ENCODE peak calls at places on chromosomes 4 and X, in eight cellular contexts. One of them, this sample, is unnamed.

GRCh38 chr4:19735012-19735411 is 516.7 kb upstream of the SLIT2 start:
- DNase-seq in BJ: no peak
- DNase-seq in LNCaP clone FGC: no peak
- DNase-seq in HepG2: no peak
- DNase-seq in astrocyte of the spinal cord: no peak
- DNase-seq in brain microvascular endothelial cell: no peak
- DNase-seq in fibroblast of lung: no peak
- DNase-seq in CD8-positive, alpha-beta T cell: no peak
- DNase-seq in this sample: no peak

GRCh38 chr4:40086421-40086820 is 29.8 kb downstream of the N4BP2 start:
- DNase-seq in BJ: no peak
- DNase-seq in LNCaP clone FGC: no peak
- DNase-seq in astrocyte of the spinal cord: no peak
- DNase-seq in brain microvascular endothelial cell: no peak
- DNase-seq in fibroblast of lung: no peak
- DNase-seq in CD8-positive, alpha-beta T cell: no peak
- DNase-seq in HepG2: no peak
- DNase-seq in this sample: no peak

GRCh38 chr4:149884046-149884445 is 68.4 kb upstream of the IQCM start:
- DNase-seq in astrocyte of the spinal cord: no peak
- DNase-seq in BJ: no peak
- DNase-seq in CD8-positive, alpha-beta T cell: no peak
- DNase-seq in LNCaP clone FGC: no peak
- DNase-seq in brain microvascular endothelial cell: no peak
- DNase-seq in HepG2: no peak
- DNase-seq in fibroblast of lung: peak; percentile 37
- DNase-seq in this sample: no peak

GRCh38 chr4:153465583-153465921 is 608 bp upstream of the TMEM131L start:
- DNase-seq in brain microvascular endothelial cell: peak; percentile 70
- DNase-seq in HepG2: peak; percentile 37
- DNase-seq in LNCaP clone FGC: no peak
- DNase-seq in CD8-positive, alpha-beta T cell: peak; percentile 32
- DNase-seq in astrocyte of the spinal cord: peak; percentile 60
- DNase-seq in fibroblast of lung: peak; percentile 59
- DNase-seq in BJ: no peak
- DNase-seq in this sample: no peak

GRCh38 chrX:107674480-107675364 is 46.4 kb downstream of the PRPS1 start:
- DNase-seq in BJ: no peak
- DNase-seq in HepG2: no peak
- DNase-seq in fibroblast of lung: peak; percentile 25
- DNase-seq in astrocyte of the spinal cord: peak; percentile 86
- DNase-seq in CD8-positive, alpha-beta T cell: peak; percentile 44
- DNase-seq in LNCaP clone FGC: no peak
- DNase-seq in brain microvascular endothelial cell: peak; percentile 79
- DNase-seq in this sample: no peak

GRCh38 chr4:41346306-41347061 is 89.8 kb downstream of the UCHL1 start:
- DNase-seq in fibroblast of lung: no peak
- DNase-seq in HepG2: no peak
- DNase-seq in CD8-positive, alpha-beta T cell: no peak
- DNase-seq in BJ: peak; percentile 80
- DNase-seq in LNCaP clone FGC: no peak
- DNase-seq in astrocyte of the spinal cord: no peak
- DNase-seq in brain microvascular endothelial cell: no peak
- DNase-seq in this sample: no peak

GRCh38 chr4:152961041-152961751 is 25.1 kb downstream of the FHDC1 start:
- DNase-seq in HepG2: no peak
- DNase-seq in brain microvascular endothelial cell: no peak
- DNase-seq in fibroblast of lung: no peak
- DNase-seq in CD8-positive, alpha-beta T cell: no peak
- DNase-seq in LNCaP clone FGC: no peak
- DNase-seq in astrocyte of the spinal cord: no peak
- DNase-seq in BJ: no peak
- DNase-seq in this sample: no peak

GRCh38 chr4:74675673-74676279 is 118.5 kb downstream of the BTC start:
- DNase-seq in BJ: no peak
- DNase-seq in astrocyte of the spinal cord: peak; percentile 73
- DNase-seq in fibroblast of lung: peak; percentile 57
- DNase-seq in brain microvascular endothelial cell: peak; percentile 62
- DNase-seq in LNCaP clone FGC: peak; percentile 46
- DNase-seq in CD8-positive, alpha-beta T cell: no peak
- DNase-seq in HepG2: peak; percentile 61
- DNase-seq in this sample: no peak

GRCh38 chr4:176790398-176790797 is 2.3 kb downstream of the VEGFC start:
- DNase-seq in CD8-positive, alpha-beta T cell: no peak
- DNase-seq in LNCaP clone FGC: no peak
- DNase-seq in HepG2: no peak
- DNase-seq in astrocyte of the spinal cord: peak; percentile 52
- DNase-seq in BJ: no peak
- DNase-seq in brain microvascular endothelial cell: no peak
- DNase-seq in fibroblast of lung: no peak
- DNase-seq in this sample: no peak

GRCh38 chr4:58061967-58062366 is 951.8 kb upstream of the IGFBP7 start:
- DNase-seq in fibroblast of lung: no peak
- DNase-seq in brain microvascular endothelial cell: no peak
- DNase-seq in CD8-positive, alpha-beta T cell: no peak
- DNase-seq in BJ: no peak
- DNase-seq in HepG2: no peak
- DNase-seq in LNCaP clone FGC: no peak
- DNase-seq in astrocyte of the spinal cord: no peak
- DNase-seq in this sample: no peak

GRCh38 chr4:23266401-23266800 is 573.7 kb downstream of the GBA3 start:
- DNase-seq in LNCaP clone FGC: no peak
- DNase-seq in HepG2: no peak
- DNase-seq in astrocyte of the spinal cord: no peak
- DNase-seq in brain microvascular endothelial cell: no peak
- DNase-seq in CD8-positive, alpha-beta T cell: no peak
- DNase-seq in fibroblast of lung: no peak
- DNase-seq in BJ: no peak
- DNase-seq in this sample: no peak

GRCh38 chr4:151015458-151016344 is 617 bp upstream of the LRBA start:
- DNase-seq in LNCaP clone FGC: peak; percentile 84
- DNase-seq in CD8-positive, alpha-beta T cell: peak; percentile 77
- DNase-seq in HepG2: peak; percentile 64
- DNase-seq in BJ: no peak
- DNase-seq in brain microvascular endothelial cell: peak; percentile 37
- DNase-seq in fibroblast of lung: peak; percentile 68
- DNase-seq in astrocyte of the spinal cord: peak; percentile 68
- DNase-seq in this sample: peak; percentile 26

GRCh38 chr4:126778348-126778747 is 854.4 kb upstream of the INTU start:
- DNase-seq in HepG2: no peak
- DNase-seq in CD8-positive, alpha-beta T cell: no peak
- DNase-seq in astrocyte of the spinal cord: peak; percentile 77
- DNase-seq in LNCaP clone FGC: no peak
- DNase-seq in fibroblast of lung: peak; percentile 88
- DNase-seq in brain microvascular endothelial cell: peak; percentile 45
- DNase-seq in BJ: peak; percentile 60
- DNase-seq in this sample: no peak

GRCh38 chr4:147768113-147768512 is 36.2 kb downstream of the ARHGAP10 start:
- DNase-seq in fibroblast of lung: peak; percentile 94
- DNase-seq in CD8-positive, alpha-beta T cell: no peak
- DNase-seq in HepG2: no peak
- DNase-seq in brain microvascular endothelial cell: peak; percentile 91
- DNase-seq in astrocyte of the spinal cord: peak; percentile 56
- DNase-seq in BJ: no peak
- DNase-seq in LNCaP clone FGC: no peak
- DNase-seq in this sample: no peak

GRCh38 chrX:19888419-19888879 is 1.0 kb upstream of the SH3KBP1 start:
- DNase-seq in BJ: peak; percentile 30
- DNase-seq in LNCaP clone FGC: peak; percentile 23
- DNase-seq in brain microvascular endothelial cell: peak; percentile 48
- DNase-seq in CD8-positive, alpha-beta T cell: peak; percentile 25
- DNase-seq in astrocyte of the spinal cord: peak; percentile 79
- DNase-seq in fibroblast of lung: peak; percentile 67
- DNase-seq in HepG2: peak; percentile 78
- DNase-seq in this sample: no peak

GRCh38 chr4:3305610-3306371 is 13.0 kb downstream of the RGS12 start:
- DNase-seq in CD8-positive, alpha-beta T cell: no peak
- DNase-seq in astrocyte of the spinal cord: no peak
- DNase-seq in LNCaP clone FGC: no peak
- DNase-seq in fibroblast of lung: peak; percentile 41
- DNase-seq in HepG2: no peak
- DNase-seq in brain microvascular endothelial cell: no peak
- DNase-seq in BJ: no peak
- DNase-seq in this sample: no peak

GRCh38 chrX:41781500-41781899 is 57.5 kb downstream of the GPR82 start:
- DNase-seq in fibroblast of lung: peak; percentile 45
- DNase-seq in HepG2: peak; percentile 36
- DNase-seq in astrocyte of the spinal cord: peak; percentile 46
- DNase-seq in LNCaP clone FGC: no peak
- DNase-seq in BJ: no peak
- DNase-seq in brain microvascular endothelial cell: peak; percentile 41
- DNase-seq in CD8-positive, alpha-beta T cell: no peak
- DNase-seq in this sample: no peak

GRCh38 chr4:158008551-158009218 is 164.1 kb downstream of the GASK1B start:
- DNase-seq in fibroblast of lung: peak; percentile 91
- DNase-seq in astrocyte of the spinal cord: peak; percentile 79
- DNase-seq in LNCaP clone FGC: no peak
- DNase-seq in HepG2: no peak
- DNase-seq in BJ: no peak
- DNase-seq in CD8-positive, alpha-beta T cell: no peak
- DNase-seq in brain microvascular endothelial cell: peak; percentile 60
- DNase-seq in this sample: no peak

GRCh38 chrX:20066968-20067708 is 49.6 kb downstream of the MAP7D2 start:
- DNase-seq in HepG2: peak; percentile 35
- DNase-seq in fibroblast of lung: peak; percentile 57
- DNase-seq in LNCaP clone FGC: peak; percentile 34
- DNase-seq in astrocyte of the spinal cord: peak; percentile 66
- DNase-seq in BJ: no peak
- DNase-seq in brain microvascular endothelial cell: peak; percentile 40
- DNase-seq in CD8-positive, alpha-beta T cell: peak; percentile 10
- DNase-seq in this sample: no peak

GRCh38 chrX:651922-652775 is 21.6 kb downstream of the SHOX start:
- DNase-seq in LNCaP clone FGC: no peak
- DNase-seq in astrocyte of the spinal cord: no peak
- DNase-seq in fibroblast of lung: no peak
- DNase-seq in BJ: no peak
- DNase-seq in HepG2: no peak
- DNase-seq in brain microvascular endothelial cell: no peak
- DNase-seq in CD8-positive, alpha-beta T cell: no peak
- DNase-seq in this sample: no peak

DNA sequence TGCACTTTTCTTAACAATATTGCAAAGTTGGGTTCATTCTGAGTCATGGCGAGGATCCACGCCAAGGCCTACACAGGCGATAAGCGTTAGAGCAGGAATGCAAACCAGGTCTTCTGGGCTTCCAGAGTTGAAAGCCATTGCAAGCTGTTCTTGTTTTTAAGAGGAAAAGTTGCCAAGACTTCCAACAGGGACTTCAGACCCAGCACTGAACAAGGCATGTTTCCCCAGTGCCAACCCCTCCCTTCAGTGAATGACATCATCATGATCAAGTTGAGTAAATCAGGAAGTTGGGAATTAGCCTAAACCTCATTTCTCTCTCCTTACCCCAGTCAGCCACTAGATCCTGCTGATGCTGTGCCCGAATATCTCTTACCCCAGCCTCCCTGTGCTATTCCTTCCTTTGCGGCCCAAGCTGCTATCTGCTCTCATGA is 355.1 kb downstream of the HS3ST1 start:
- DNase-seq in brain microvascular endothelial cell: peak; percentile 55
- DNase-seq in astrocyte of the spinal cord: peak; percentile 96
- DNase-seq in CD8-positive, alpha-beta T cell: no peak
- DNase-seq in LNCaP clone FGC: peak; percentile 27
- DNase-seq in BJ: no peak
- DNase-seq in HepG2: no peak
- DNase-seq in fibroblast of lung: peak; percentile 97
- DNase-seq in this sample: no peak
- TF ChIP-seq CTCF in brain microvascular endothelial cell: no peak
- TF ChIP-seq CTCF in astrocyte of the spinal cord: no peak
- TF ChIP-seq CTCF in CD8-positive, alpha-beta T cell: no peak
- TF ChIP-seq CTCF in LNCaP clone FGC: no peak
- TF ChIP-seq CTCF in BJ: no peak
- TF ChIP-seq CTCF in HepG2: no peak
- TF ChIP-seq CTCF in fibroblast of lung: no peak
- TF ChIP-seq CTCF in this sample: no peak

DNA sequence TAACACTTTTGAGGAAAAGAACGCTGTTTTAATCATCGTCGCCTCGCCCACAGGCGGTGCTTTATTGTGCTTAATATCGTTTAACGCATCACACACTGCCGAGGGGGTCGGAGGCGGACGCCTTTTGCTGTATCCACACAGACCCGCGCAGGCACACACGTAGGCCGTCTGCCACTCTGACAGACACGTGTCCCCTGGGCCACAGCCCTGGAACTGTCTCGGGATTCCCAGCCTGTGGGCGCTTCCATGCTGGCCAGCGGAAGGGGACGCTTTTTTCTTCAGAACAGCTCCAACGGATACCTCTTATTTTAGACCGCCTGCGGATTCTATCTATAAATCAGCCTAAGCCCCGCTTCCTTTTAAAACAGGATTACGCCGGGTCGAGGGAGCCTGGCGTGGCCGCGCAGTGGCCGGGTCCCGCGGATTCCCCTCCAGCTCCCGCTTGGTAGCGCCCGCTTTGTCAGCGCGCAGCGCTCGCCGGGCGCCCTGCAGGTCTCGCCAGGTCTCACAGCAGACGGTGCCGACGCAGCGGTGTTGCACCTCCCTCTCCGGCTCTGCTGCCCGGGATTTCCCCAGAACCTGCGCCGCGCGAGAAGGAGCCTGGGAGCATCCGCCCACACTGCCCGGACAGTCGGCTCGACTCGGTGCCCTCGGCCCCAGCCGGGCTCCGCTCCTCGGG is at the start of gene NOCT:
- DNase-seq in HepG2: peak; percentile 80
- DNase-seq in fibroblast of lung: peak; percentile 92
- DNase-seq in BJ: no peak
- DNase-seq in LNCaP clone FGC: peak; percentile 82
- DNase-seq in brain microvascular endothelial cell: peak; percentile 92
- DNase-seq in astrocyte of the spinal cord: peak; percentile 93
- DNase-seq in CD8-positive, alpha-beta T cell: peak; percentile 88
- DNase-seq in this sample: peak; percentile 58
- TF ChIP-seq CTCF in HepG2: no peak
- TF ChIP-seq CTCF in fibroblast of lung: peak; percentile 7
- TF ChIP-seq CTCF in BJ: no peak
- TF ChIP-seq CTCF in LNCaP clone FGC: no peak
- TF ChIP-seq CTCF in brain microvascular endothelial cell: no peak
- TF ChIP-seq CTCF in astrocyte of the spinal cord: peak; percentile 5
- TF ChIP-seq CTCF in CD8-positive, alpha-beta T cell: no peak
- TF ChIP-seq CTCF in this sample: no peak

GRCh38 chr4:44425614-44426208 is 22.9 kb downstream of the KCTD8 start:
- DNase-seq in astrocyte of the spinal cord: peak; percentile 6
- DNase-seq in CD8-positive, alpha-beta T cell: no peak
- DNase-seq in LNCaP clone FGC: no peak
- DNase-seq in fibroblast of lung: peak; percentile 23
- DNase-seq in HepG2: no peak
- DNase-seq in BJ: no peak
- DNase-seq in brain microvascular endothelial cell: peak; percentile 12
- DNase-seq in this sample: no peak
- TF ChIP-seq CTCF in astrocyte of the spinal cord: peak; percentile 61
- TF ChIP-seq CTCF in CD8-positive, alpha-beta T cell: no peak
- TF ChIP-seq CTCF in LNCaP clone FGC: peak; percentile 80
- TF ChIP-seq CTCF in fibroblast of lung: peak; percentile 38
- TF ChIP-seq CTCF in HepG2: peak; percentile 28
- TF ChIP-seq CTCF in BJ: no peak
- TF ChIP-seq CTCF in brain microvascular endothelial cell: peak; percentile 74
- TF ChIP-seq CTCF in this sample: no peak

DNA sequence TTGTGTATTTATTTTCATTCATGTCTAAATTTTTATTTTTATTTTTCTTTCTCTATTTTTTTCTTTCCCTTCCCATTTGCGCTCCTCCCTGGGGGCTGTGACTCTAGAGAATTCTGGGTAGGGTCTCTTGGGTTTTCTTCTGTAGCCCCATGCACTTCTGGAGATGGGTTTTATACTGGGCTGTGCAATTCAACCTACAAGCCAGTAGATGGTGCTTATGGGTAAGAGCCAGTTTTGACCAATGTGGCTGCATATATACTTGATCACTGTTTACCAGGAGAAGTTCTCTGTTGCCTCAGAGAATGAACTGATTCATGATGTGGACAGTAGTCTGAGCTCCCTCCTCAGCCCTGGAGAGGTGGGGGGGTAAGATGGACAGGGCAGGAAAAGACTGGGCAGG is 614.6 kb downstream of the PCDH19 start:
- DNase-seq in LNCaP clone FGC: no peak
- DNase-seq in fibroblast of lung: no peak
- DNase-seq in BJ: no peak
- DNase-seq in CD8-positive, alpha-beta T cell: no peak
- DNase-seq in astrocyte of the spinal cord: no peak
- DNase-seq in HepG2: no peak
- DNase-seq in brain microvascular endothelial cell: no peak
- DNase-seq in this sample: no peak
- TF ChIP-seq CTCF in LNCaP clone FGC: peak; percentile 30
- TF ChIP-seq CTCF in fibroblast of lung: no peak
- TF ChIP-seq CTCF in BJ: peak; percentile 10
- TF ChIP-seq CTCF in CD8-positive, alpha-beta T cell: no peak
- TF ChIP-seq CTCF in astrocyte of the spinal cord: no peak
- TF ChIP-seq CTCF in HepG2: no peak
- TF ChIP-seq CTCF in brain microvascular endothelial cell: no peak
- TF ChIP-seq CTCF in this sample: no peak

This sample was measured in omental fat pad.